ENCODE peak calls at places on chromosomes 16 and 17, in nine cellular contexts. W is ovary, E is left lung, T is body of pancreas, M is BE2C, S is mesenchymal stem cell, G is hepatocyte, J is MM.1S, H is OCI-LY7. P is an unnamed sample. For H3K4me1, the result is how much of the 10 kb centered on the place peaks cover.

GRCh38 chr17:1972429-1973160 is 52.5 kb downstream of the RTN4RL1 start:
- DNase-seq in W (no peak), H (no peak), E (peak), J (no peak), S (no peak), M (no peak), G (no peak), T (no peak), P (no peak)

GRCh38 chr16:65933703-65934102 is 432.8 kb upstream of the CDH5 start:
- DNase-seq in M (no peak), J (no peak), G (no peak), W (no peak), S (no peak), E (no peak), T (no peak), H (no peak), P (no peak)

GRCh38 chr17:29120439-29120838 is 59.8 kb downstream of the MYO18A start:
- DNase-seq in M (no peak), J (no peak), G (peak), T (no peak), E (no peak), S (no peak), W (no peak), H (no peak), P (no peak)

GRCh38 chr17:36755586-36755985 is 154.2 kb downstream of the MRM1 start:
- DNase-seq in G (peak), W (no peak), J (peak), M (peak), T (no peak), H (peak), S (no peak), E (no peak), P (peak)

GRCh38 chr16:86319871-86320270 is 190.5 kb upstream of the FOXF1 start:
- DNase-seq in T (no peak), S (no peak), G (no peak), E (no peak), J (no peak), M (no peak), H (no peak), W (no peak), P (no peak)

GRCh38 chr16:46932802-46933201 is 40.7 kb downstream of the DNAJA2 start:
- DNase-seq in S (no peak), G (no peak), E (no peak), M (no peak), H (peak), J (no peak), T (no peak), W (no peak), P (peak)

GRCh38 chr16:54402873-54403272 is 116.3 kb upstream of the IRX3 start:
- DNase-seq in J (no peak), H (no peak), E (no peak), S (no peak), W (no peak), M (no peak), T (no peak), G (no peak), P (no peak)

GRCh38 chr17:10585529-10585928 is 36.1 kb upstream of the MYH2 start:
- DNase-seq in H (no peak), S (no peak), W (no peak), T (no peak), G (no peak), E (no peak), M (no peak), J (no peak), P (no peak)

GRCh38 chr16:64468515-64469090 is 653.3 kb downstream of the CDH11 start:
- DNase-seq in M (no peak), W (no peak), S (no peak), G (no peak), H (no peak), J (no peak), E (no peak), T (no peak), P (no peak)

GRCh38 chr16:58548378-58548777 is 33.1 kb downstream of the SETD6 start:
- DNase-seq in S (no peak), E (no peak), H (no peak), J (no peak), G (no peak), T (no peak), W (no peak), M (no peak), P (no peak)

GRCh38 chr16:80896778-80897177 is 92.4 kb upstream of the CDYL2 start:
- DNase-seq in T (no peak), W (no peak), G (no peak), J (no peak), E (no peak), M (no peak), H (no peak), S (no peak), P (no peak)

GRCh38 chr17:69269174-69269998 is 40.8 kb upstream of the ABCA10 start:
- DNase-seq in J (no peak), W (no peak), T (no peak), M (no peak), H (no peak), S (peak), G (no peak), E (no peak), P (no peak)

GRCh38 chr16:86388976-86389375 is 121.4 kb upstream of the FOXF1 start:
- DNase-seq in M (no peak), E (no peak), W (no peak), G (no peak), H (no peak), S (no peak), J (no peak), T (no peak), P (no peak)

GRCh38 chr16:16025214-16025968 is 76.0 kb downstream of the ABCC1 start:
- DNase-seq in H (peak), J (no peak), W (no peak), T (no peak), E (no peak), S (peak), G (no peak), M (no peak), P (no peak)

GRCh38 chr16:10298416-10298815 is 87.4 kb upstream of the ATF7IP2 start:
- DNase-seq in T (no peak), W (no peak), G (no peak), J (no peak), H (no peak), M (no peak), S (no peak), E (no peak), P (no peak)

GRCh38 chr16:26196310-26196709 is 504.6 kb downstream of the HS3ST4 start:
- DNase-seq in H (no peak), W (no peak), G (no peak), T (no peak), S (no peak), E (no peak), M (no peak), J (peak), P (no peak)

GRCh38 chr16:87207509-87207908 is 109.7 kb downstream of the C16orf95 start:
- DNase-seq in J (no peak), M (no peak), W (no peak), E (no peak), S (peak), T (no peak), G (no peak), H (no peak), P (no peak)

GRCh38 chr16:69217433-69217832 is 30.5 kb downstream of the SNTB2 start:
- DNase-seq in W (no peak), M (no peak), J (no peak), T (no peak), G (peak), H (no peak), S (peak), E (no peak), P (no peak)

GRCh38 chr16:66524601-66525164 is 25.2 kb downstream of the TK2 start:
- DNase-seq in G (no peak), J (peak), W (no peak), S (no peak), M (no peak), H (peak), T (no peak), E (peak), P (no peak)

GRCh38 chr17:66351053-66351452 is 48.6 kb downstream of the PRKCA start:
- DNase-seq in G (no peak), E (peak), W (no peak), H (no peak), J (no peak), M (no peak), S (no peak), T (peak), P (no peak)

GRCh38 chr17:19720631-19721426 is 4.4 kb upstream of the SLC47A2 start:
- DNase-seq in W (peak), J (no peak), E (peak), S (no peak), T (no peak), M (no peak), H (no peak), G (peak), P (no peak)

GRCh38 chr17:81342700-81343070 is 47.6 kb upstream of the SLC38A10 start:
- DNase-seq in M (no peak), J (no peak), H (no peak), W (no peak), G (peak), S (no peak), E (peak), T (no peak), P (peak)

GRCh38 chr17:81346908-81347349 is 48.3 kb upstream of the BAHCC1 start:
- DNase-seq in J (no peak), M (no peak), H (no peak), S (no peak), G (peak), W (no peak), E (no peak), T (no peak), P (peak)

GRCh38 chr17:81347437-81347836 is 47.8 kb upstream of the BAHCC1 start:
- DNase-seq in H (no peak), J (no peak), W (no peak), M (no peak), T (no peak), E (no peak), S (no peak), G (peak), P (peak)

GRCh38 chr17:81346090-81346907 is 49.0 kb upstream of the BAHCC1 start:
- DNase-seq in J (peak), H (peak), M (peak), G (peak), E (peak), T (peak), W (peak), S (peak), P (peak)

GRCh38 chr17:81345211-81346089 is 49.8 kb upstream of the BAHCC1 start:
- DNase-seq in G (peak), H (peak), E (peak), S (peak), J (peak), M (peak), T (peak), W (peak), P (peak)
- H3K4me1 ChIP-seq in G (under half), H (under half), E (half or more), S (under half), J (under half), M (under half), T (half or more), W (under half), P (under half)

DNA sequence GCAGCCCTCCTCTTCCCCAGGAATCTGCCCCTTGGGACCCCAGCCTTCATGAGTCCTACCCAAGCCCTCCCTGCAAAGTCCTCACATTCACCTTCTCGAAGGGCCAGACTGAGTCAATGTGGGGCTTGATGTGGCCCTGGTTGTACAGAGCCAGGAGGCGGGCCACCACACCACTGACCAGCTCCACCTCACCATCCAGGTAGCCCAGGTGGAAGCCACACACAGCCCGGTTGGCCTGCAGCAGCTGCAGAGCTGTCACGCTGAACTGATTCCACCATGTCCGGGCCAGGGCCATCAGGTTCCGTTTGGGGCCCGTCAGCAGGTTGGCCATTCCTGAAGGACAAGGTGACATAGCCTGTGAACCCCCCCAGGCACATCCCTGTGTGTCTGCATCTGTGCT is 6.0 kb downstream of the VAT1 start:
- DNase-seq in T (no peak), G (no peak), W (no peak), J (no peak), E (no peak), M (no peak), S (no peak), H (no peak), P (no peak)
- H3K4me1 ChIP-seq in T (under half), G (under half), W (under half), J (under half), E (half or more), M (under half), S (under half), H (under half), P (under half)

GRCh38 chr16:679808-680624 is at the start of gene STUB1:
- DNase-seq in S (peak), J (peak), M (peak), W (peak), G (peak), H (peak), E (peak), T (peak), P (peak)

GRCh38 chr16:678858-679807 is 1.1 kb upstream of the STUB1 start:
- DNase-seq in M (peak), S (peak), H (peak), J (no peak), E (peak), W (peak), T (peak), G (peak), P (peak)

GRCh38 chr16:681746-682427 is 1.7 kb downstream of the STUB1 start:
- DNase-seq in J (no peak), G (no peak), H (no peak), W (peak), T (peak), M (peak), S (no peak), E (no peak), P (no peak)

GRCh38 chr16:680967-681745 is 946 bp downstream of the STUB1 start:
- DNase-seq in W (peak), M (peak), E (peak), T (peak), S (peak), G (peak), H (peak), J (peak), P (no peak)

GRCh38 chr16:680625-680945 is 375 bp downstream of the STUB1 start:
- DNase-seq in S (no peak), G (no peak), T (no peak), E (no peak), M (no peak), H (no peak), J (no peak), W (no peak), P (no peak)
- H3K4me1 ChIP-seq in S (half or more), G (under half), T (half or more), E (half or more), M (under half), H (under half), J (under half), W (under half), P (under half)

GRCh38 chr16:322476-323143 is 29.9 kb downstream of the AXIN1 start:
- DNase-seq in E (no peak), T (no peak), G (no peak), S (no peak), J (no peak), W (no peak), M (no peak), H (no peak), P (no peak)
- H3K4me1 ChIP-seq in E (under half), T (under half), G (under half), S (under half), J (under half), W (under half), M (under half), H (under half), P (under half)